ENCODE peak calls at places on chromosomes 4 and X, in six cellular contexts. One of them, this sample, is unnamed.

GRCh38 chr4:47839259-47839658 is 1.4 kb upstream of the CORIN start:
- DNase-seq in CD14-positive monocyte: no peak
- DNase-seq in ACHN: peak; percentile 21
- DNase-seq in cardiac fibroblast: peak; percentile 35
- DNase-seq in GM23248: peak; percentile 46
- DNase-seq in EL: peak; percentile 55
- DNase-seq in this sample: no peak

GRCh38 chr4:162506253-162506652 is 342.5 kb upstream of the FSTL5 start:
- DNase-seq in CD14-positive monocyte: no peak
- DNase-seq in ACHN: no peak
- DNase-seq in cardiac fibroblast: peak; percentile 52
- DNase-seq in GM23248: peak; percentile 14
- DNase-seq in EL: no peak
- DNase-seq in this sample: no peak

GRCh38 chr4:18882468-18882867 is 860.9 kb upstream of the LCORL start:
- DNase-seq in CD14-positive monocyte: no peak
- DNase-seq in ACHN: peak; percentile 83
- DNase-seq in cardiac fibroblast: peak; percentile 57
- DNase-seq in GM23248: peak; percentile 53
- DNase-seq in EL: peak; percentile 94
- DNase-seq in this sample: no peak

GRCh38 chrX:124641737-124642491 is 295.6 kb downstream of the SH2D1A start:
- DNase-seq in CD14-positive monocyte: no peak
- DNase-seq in ACHN: no peak
- DNase-seq in cardiac fibroblast: no peak
- DNase-seq in GM23248: no peak
- DNase-seq in EL: no peak
- DNase-seq in this sample: no peak

GRCh38 chr4:48640699-48641098 is 139.4 kb downstream of the FRYL start:
- DNase-seq in CD14-positive monocyte: no peak
- DNase-seq in ACHN: no peak
- DNase-seq in cardiac fibroblast: no peak
- DNase-seq in GM23248: no peak
- DNase-seq in EL: no peak
- DNase-seq in this sample: no peak

GRCh38 chrX:10039821-10040793 is 72.9 kb downstream of the CLDN34 start:
- DNase-seq in CD14-positive monocyte: no peak
- DNase-seq in ACHN: peak; percentile 60
- DNase-seq in cardiac fibroblast: no peak
- DNase-seq in GM23248: peak; percentile 34
- DNase-seq in EL: peak; percentile 34
- DNase-seq in this sample: no peak

GRCh38 chr4:151721466-151721865 is 39.3 kb downstream of the GATB start:
- DNase-seq in CD14-positive monocyte: no peak
- DNase-seq in ACHN: no peak
- DNase-seq in cardiac fibroblast: no peak
- DNase-seq in GM23248: peak; percentile 34
- DNase-seq in EL: no peak
- DNase-seq in this sample: no peak

GRCh38 chrX:129769467-129770154 is 10.1 kb upstream of the SASH3 start:
- DNase-seq in CD14-positive monocyte: no peak
- DNase-seq in ACHN: no peak
- DNase-seq in cardiac fibroblast: no peak
- DNase-seq in GM23248: no peak
- DNase-seq in EL: no peak
- DNase-seq in this sample: peak; percentile 97

GRCh38 chr4:19982556-19982955 is 269.1 kb upstream of the SLIT2 start:
- DNase-seq in CD14-positive monocyte: no peak
- DNase-seq in ACHN: no peak
- DNase-seq in cardiac fibroblast: peak; percentile 45
- DNase-seq in GM23248: peak; percentile 62
- DNase-seq in EL: peak; percentile 88
- DNase-seq in this sample: no peak

GRCh38 chrX:116170444-116170843 is at the start of gene AGTR2:
- DNase-seq in CD14-positive monocyte: no peak
- DNase-seq in ACHN: no peak
- DNase-seq in cardiac fibroblast: no peak
- DNase-seq in GM23248: no peak
- DNase-seq in EL: no peak
- DNase-seq in this sample: no peak

GRCh38 chr4:39048291-39048690 is 13.7 kb upstream of the KLHL5 start:
- DNase-seq in CD14-positive monocyte: no peak
- DNase-seq in ACHN: no peak
- DNase-seq in cardiac fibroblast: peak; percentile 45
- DNase-seq in GM23248: no peak
- DNase-seq in EL: no peak
- DNase-seq in this sample: no peak

GRCh38 chr4:139273835-139274234 is 6.2 kb downstream of the MGARP start:
- DNase-seq in CD14-positive monocyte: no peak
- DNase-seq in ACHN: no peak
- DNase-seq in cardiac fibroblast: no peak
- DNase-seq in GM23248: no peak
- DNase-seq in EL: no peak
- DNase-seq in this sample: no peak

GRCh38 chr4:154615211-154615610 is 2.8 kb upstream of the FGG start:
- DNase-seq in CD14-positive monocyte: no peak
- DNase-seq in ACHN: no peak
- DNase-seq in cardiac fibroblast: no peak
- DNase-seq in GM23248: no peak
- DNase-seq in EL: no peak
- DNase-seq in this sample: no peak

GRCh38 chr4:123088521-123088920 is 166.1 kb upstream of the NUDT6 start:
- DNase-seq in CD14-positive monocyte: no peak
- DNase-seq in ACHN: no peak
- DNase-seq in cardiac fibroblast: no peak
- DNase-seq in GM23248: no peak
- DNase-seq in EL: no peak
- DNase-seq in this sample: no peak

GRCh38 chr4:165986956-165987698 is 114.1 kb downstream of the TLL1 start:
- DNase-seq in CD14-positive monocyte: no peak
- DNase-seq in ACHN: no peak
- DNase-seq in cardiac fibroblast: no peak
- DNase-seq in GM23248: no peak
- DNase-seq in EL: no peak
- DNase-seq in this sample: no peak

GRCh38 chr4:38105475-38105874 is 145.3 kb downstream of the PTTG2 start:
- DNase-seq in CD14-positive monocyte: no peak
- DNase-seq in ACHN: no peak
- DNase-seq in cardiac fibroblast: no peak
- DNase-seq in GM23248: no peak
- DNase-seq in EL: no peak
- DNase-seq in this sample: no peak

This sample was measured in Jurkat, Clone E6-1.